ENCODE peak calls at places on chromosome 20, in four cellular contexts. K is WTC11, H is K562, N is GM12878. G is an unnamed sample.

GRCh38 chr20:45174434-45175364 is at the start of gene PI3:
- DNase-seq in K (no peak), H (no peak), N (no peak), G (peak; percentile 38)

GRCh38 chr20:48308882-48309281 is 518.9 kb downstream of the PREX1 start:
- DNase-seq in K (no peak), H (no peak), N (no peak), G (no peak)

GRCh38 chr20:59650418-59650817 is 46.1 kb downstream of the PHACTR3 start:
- DNase-seq in K (no peak), H (peak; percentile 16), N (no peak), G (no peak)

GRCh38 chr20:43911066-43911465 is 3.6 kb upstream of the TOX2 start:
- DNase-seq in K (no peak), H (no peak), N (no peak), G (no peak)

GRCh38 chr20:11329271-11329670 is 588.4 kb upstream of the BTBD3 start:
- DNase-seq in K (no peak), H (no peak), N (no peak), G (no peak)

GRCh38 chr20:63612276-63612931 is 14.5 kb downstream of the GMEB2 start:
- DNase-seq in K (no peak), H (no peak), N (no peak), G (no peak)

GRCh38 chr20:266604-267562 is 9.4 kb downstream of the DEFB132 start:
- DNase-seq in K (peak; percentile 98), H (peak; percentile 87), N (peak; percentile 41), G (peak; percentile 92)

GRCh38 chr20:54266844-54267243 is 59.0 kb downstream of the PFDN4 start:
- DNase-seq in K (no peak), H (no peak), N (no peak), G (no peak)

GRCh38 chr20:57514273-57514751 is 10.6 kb downstream of the CTCFL start:
- DNase-seq in K (peak; percentile 71), H (peak; percentile 41), N (no peak), G (peak; percentile 73)
- TF ChIP-seq NR2C2 in K (no peak), H (no peak), N (no peak), G (no peak)

DNA sequence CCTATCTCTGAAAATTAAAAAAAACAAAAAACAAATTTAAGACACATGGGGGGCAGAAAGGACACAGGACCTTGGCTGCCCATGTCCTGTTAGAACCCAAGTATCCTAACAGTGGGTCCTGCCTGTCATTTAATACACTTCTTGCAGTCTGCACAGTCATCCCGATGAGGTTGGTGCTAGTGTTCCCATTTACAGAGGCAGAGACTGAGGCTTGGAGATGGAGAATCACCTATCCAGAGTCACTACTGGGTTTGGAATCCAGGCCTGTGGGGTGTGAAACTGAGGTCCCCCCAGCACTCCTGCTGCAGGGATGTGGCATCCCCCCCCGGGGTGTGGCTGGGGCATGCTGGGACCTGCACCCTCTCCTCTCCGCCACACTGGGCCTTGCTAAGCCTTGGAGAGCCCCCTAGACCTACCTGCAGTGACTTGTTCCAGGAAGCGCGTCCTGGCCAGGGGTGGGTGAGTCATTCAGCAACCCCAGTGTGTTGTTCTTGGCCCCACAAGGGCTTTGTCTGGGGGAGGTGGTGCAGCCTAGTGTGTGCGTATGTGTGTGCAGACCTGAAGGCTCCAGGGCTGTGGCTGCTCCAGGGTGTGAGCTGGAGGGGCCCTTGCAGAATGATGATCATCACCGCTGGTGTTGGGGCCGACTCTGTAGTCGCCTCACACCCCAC is 49.7 kb downstream of the BCAS4 start:
- DNase-seq in K (no peak), H (peak; percentile 37), N (peak; percentile 83), G (peak; percentile 25)
- TF ChIP-seq NR2C2 in K (no peak), H (no peak), N (no peak), G (no peak)

GRCh38 chr20:51650685-51651134 is 108.2 kb upstream of the NFATC2 start:
- DNase-seq in K (no peak), H (no peak), N (no peak), G (no peak)
- TF ChIP-seq NR2C2 in K (no peak), H (no peak), N (no peak), G (no peak)

GRCh38 chr20:4951299-4951698 is 50.0 kb downstream of the SLC23A2 start:
- DNase-seq in K (no peak), H (no peak), N (no peak), G (no peak)
- TF ChIP-seq NR2C2 in K (no peak), H (no peak), N (no peak), G (no peak)

GRCh38 chr20:57656821-57657536 is 36.8 kb upstream of the ZBP1 start:
- DNase-seq in K (peak; percentile 5), H (no peak), N (no peak), G (no peak)
- TF ChIP-seq NR2C2 in K (no peak), H (no peak), N (no peak), G (no peak)